ENCODE peak calls at places on chromosomes 5 and 9, in four cellular contexts. F is HepG2, N is K562, W is HCT116. V is an unnamed sample.

GRCh38 chr9:68793605-68794343 is 88.7 kb downstream of the PIP5K1B start:
- DNase-seq in F (no peak), N (no peak), W (no peak), V (no peak)

GRCh38 chr9:115350548-115350947 is 232.6 kb upstream of the TNC start:
- DNase-seq in F (no peak), N (no peak), W (no peak), V (no peak)

GRCh38 chr5:22889714-22890113 is 36.6 kb upstream of the CDH12 start:
- DNase-seq in F (no peak), N (no peak), W (no peak), V (no peak)

GRCh38 chr9:84940294-84940693 is 270.8 kb downstream of the NTRK2 start:
- DNase-seq in F (no peak), N (no peak), W (no peak), V (no peak)

GRCh38 chr9:32398207-32398606 is 13.8 kb downstream of the ACO1 start:
- DNase-seq in F (no peak), N (no peak), W (no peak), V (no peak)

GRCh38 chr5:565782-566445 is 41.7 kb upstream of the SLC9A3 start:
- DNase-seq in F (no peak), N (no peak), W (no peak), V (no peak)

GRCh38 chr9:92463989-92464388 is 18.3 kb downstream of the ASPN start:
- DNase-seq in F (no peak), N (no peak), W (no peak), V (no peak)

GRCh38 chr5:116229131-116229530 is 144.3 kb downstream of the COMMD10 start:
- DNase-seq in F (no peak), N (no peak), W (no peak), V (no peak)

GRCh38 chr5:139446956-139447779 is 7.8 kb upstream of the DNAJC18 start:
- DNase-seq in F (no peak), N (no peak), W (no peak), V (no peak)

GRCh38 chr9:92564479-92564878 is 28.7 kb upstream of the ECM2 start:
- DNase-seq in F (no peak), N (no peak), W (no peak), V (no peak)

GRCh38 chr5:78758169-78758839 is 109.7 kb upstream of the LHFPL2 start:
- DNase-seq in F (peak; percentile 91), N (peak; percentile 29), W (no peak), V (no peak)

GRCh38 chr9:132005896-132006295 is 73.8 kb downstream of the MED27 start:
- DNase-seq in F (no peak), N (no peak), W (no peak), V (no peak)

GRCh38 chr9:124132671-124133147 is 121.1 kb downstream of the LHX2 start:
- DNase-seq in F (no peak), N (no peak), W (no peak), V (no peak)

GRCh38 chr5:18397393-18397792 is 763.1 kb downstream of the TAF11L14 start:
- DNase-seq in F (no peak), N (no peak), W (no peak), V (no peak)

GRCh38 chr5:138372653-138373052 is 20.2 kb downstream of the KDM3B start:
- DNase-seq in F (no peak), N (no peak), W (no peak), V (no peak)

GRCh38 chr9:14366071-14366470 is 52.1 kb upstream of the NFIB start:
- DNase-seq in F (no peak), N (no peak), W (no peak), V (no peak)

GRCh38 chr9:113675475-113675941 is 200.6 kb upstream of the ZNF618 start:
- DNase-seq in F (no peak), N (no peak), W (no peak), V (no peak)

GRCh38 chr9:105413486-105414068 is 34.3 kb upstream of the FSD1L start:
- DNase-seq in F (peak; percentile 47), N (no peak), W (peak; percentile 33), V (no peak)

GRCh38 chr9:98488578-98489312 is 220.0 kb downstream of the GABBR2 start:
- DNase-seq in F (no peak), N (no peak), W (no peak), V (no peak)

GRCh38 chr5:77087484-77088291 is 603 bp upstream of the ZBED3 start:
- DNase-seq in F (peak; percentile 56), N (no peak), W (no peak), V (no peak)

GRCh38 chr9:126788631-126789349 is 16.1 kb upstream of the ZBTB43 start:
- DNase-seq in F (no peak), N (no peak), W (no peak), V (no peak)

GRCh38 chr5:106397700-106398099 is 1273.0 kb downstream of the EFNA5 start:
- DNase-seq in F (no peak), N (no peak), W (peak; percentile 89), V (peak; percentile 86)

GRCh38 chr5:132962429-132962928 is 955 bp downstream of the AFF4 start:
- DNase-seq in F (peak; percentile 34), N (peak; percentile 26), W (peak; percentile 32), V (peak; percentile 32)

GRCh38 chr9:87564111-87564510 is 66.4 kb downstream of the DAPK1 start:
- DNase-seq in F (peak; percentile 17), N (no peak), W (no peak), V (no peak)

GRCh38 chr9:123929870-123930831 is at the start of gene DENND1A:
- DNase-seq in F (peak; percentile 77), N (peak; percentile 98), W (peak; percentile 57), V (no peak)

GRCh38 chr5:16913187-16913839 is 22.8 kb downstream of the MYO10 start:
- DNase-seq in F (no peak), N (no peak), W (peak; percentile 79), V (no peak)

GRCh38 chr9:37953775-37954437 is 50.0 kb upstream of the SLC25A51 start:
- DNase-seq in F (no peak), N (peak; percentile 85), W (peak; percentile 87), V (peak; percentile 73)

DNA sequence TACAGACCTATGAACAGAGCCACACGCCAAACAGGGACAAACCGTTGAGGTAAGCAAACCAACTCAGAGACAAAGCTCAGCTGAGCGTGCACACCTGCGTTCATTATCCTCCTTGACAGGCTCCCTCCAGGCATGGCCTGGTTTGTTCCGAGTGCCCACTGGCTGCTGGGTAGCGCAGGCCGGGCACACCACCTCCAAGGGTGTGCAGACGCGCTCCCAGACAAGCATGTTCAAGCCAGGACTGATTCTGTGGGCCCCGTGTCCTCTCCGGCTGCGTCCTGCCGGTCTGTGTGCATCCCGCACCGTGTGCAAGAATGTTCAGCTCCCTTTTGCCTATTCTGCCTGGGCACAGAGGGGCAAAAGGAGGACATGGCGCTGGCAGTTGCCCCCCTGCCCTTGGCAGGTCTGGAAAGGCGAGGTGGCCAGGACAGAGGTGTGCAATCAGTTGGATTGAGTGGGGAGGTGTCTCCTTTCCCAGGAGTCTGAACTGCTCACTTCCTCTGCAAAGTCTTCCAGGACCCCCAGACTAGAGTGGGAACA is 504 bp upstream of the SMIM32 start:
- DNase-seq in F (no peak), N (no peak), W (no peak), V (no peak)
- TF ChIP-seq TCF7L2 in F (no peak), N (no peak), W (no peak), V (no peak)

DNA sequence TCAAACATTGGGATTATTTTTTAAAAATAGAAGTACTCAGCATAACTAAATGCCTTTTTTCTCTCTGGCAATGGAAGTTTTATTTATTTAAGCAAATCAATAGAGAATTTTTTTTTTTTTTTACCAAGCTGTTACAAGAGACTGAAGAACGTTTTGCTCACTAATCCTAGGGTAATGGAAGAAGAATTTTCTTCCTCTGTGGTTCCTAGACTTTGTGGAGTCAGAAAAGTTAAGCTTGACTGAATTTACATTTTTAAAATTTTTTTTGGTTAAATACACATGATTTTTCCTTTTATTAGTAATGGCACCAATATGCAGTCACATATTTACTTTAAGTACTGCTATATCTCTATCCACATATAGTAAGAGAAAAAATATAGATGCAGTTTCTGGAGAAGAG is 189.8 kb downstream of the PCSK1 start:
- DNase-seq in F (no peak), N (no peak), W (no peak), V (no peak)
- TF ChIP-seq POLR2AphosphoS5 in F (no peak), N (no peak), W (no peak), V (no peak)

GRCh38 chr5:72302171-72302570 is 17.9 kb downstream of the MRPS27 start:
- DNase-seq in F (no peak), N (no peak), W (no peak), V (no peak)

GRCh38 chr5:72300590-72301339 is 19.3 kb downstream of the MRPS27 start:
- DNase-seq in F (no peak), N (peak; percentile 37), W (no peak), V (no peak)

GRCh38 chr5:72298711-72299110 is 21.3 kb downstream of the MRPS27 start:
- DNase-seq in F (no peak), N (no peak), W (no peak), V (no peak)

GRCh38 chr5:72305194-72306142 is 14.6 kb downstream of the MRPS27 start:
- DNase-seq in F (peak; percentile 16), N (no peak), W (no peak), V (no peak)

GRCh38 chr5:72301557-72301956 is 18.5 kb downstream of the MRPS27 start:
- DNase-seq in F (no peak), N (no peak), W (no peak), V (no peak)
- TF ChIP-seq TCF7L2 in F (no peak), N (no peak), W (no peak), V (no peak)

GRCh38 chr5:151080620-151081425 is at the start of gene TNIP1:
- DNase-seq in F (peak; percentile 81), N (peak; percentile 99), W (peak; percentile 58), V (no peak)
- TF ChIP-seq POLR2AphosphoS5 in F (peak; percentile 64), N (peak; percentile 69), W (peak; percentile 67), V (no peak)

GRCh38 chr9:116656977-116657376 is 30.1 kb upstream of the TRIM32 start:
- DNase-seq in F (no peak), N (no peak), W (no peak), V (no peak)

GRCh38 chr9:116663588-116663987 is 23.5 kb upstream of the TRIM32 start:
- DNase-seq in F (no peak), N (no peak), W (no peak), V (no peak)

GRCh38 chr9:116658265-116658664 is 28.8 kb upstream of the TRIM32 start:
- DNase-seq in F (no peak), N (no peak), W (no peak), V (no peak)

GRCh38 chr9:116662633-116663032 is 24.5 kb upstream of the TRIM32 start:
- DNase-seq in F (no peak), N (no peak), W (no peak), V (no peak)

GRCh38 chr9:116661037-116661954 is 25.8 kb upstream of the TRIM32 start:
- DNase-seq in F (peak; percentile 57), N (peak; percentile 47), W (peak; percentile 59), V (peak; percentile 35)
- TF ChIP-seq TCF7L2 in F (no peak), N (no peak), W (no peak), V (no peak)

GRCh38 chr9:130490981-130491380 is 46.2 kb downstream of the ASS1 start:
- DNase-seq in F (no peak), N (no peak), W (no peak), V (no peak)
- TF ChIP-seq POLR2AphosphoS5 in F (no peak), N (no peak), W (no peak), V (no peak)